ENCODE peak calls at places on chromosomes 3 and 15, in ten cellular contexts. Z is astrocyte of the spinal cord, N is AG04450, P is thoracic aorta, I is omental fat pad, E is lung, J is HFFc6, U is chondrocyte, S is GM10248, G is fibroblast of mammary gland. B is an unnamed sample.
A peak's percentile ranks its signal among the peaks of the same experiment; 100 is the strongest.

GRCh38 chr15:99074446-99074845 is 30.4 kb upstream of the SYNM start:
- DNase-seq in N (no peak), Z (no peak), P (no peak), E (no peak), G (no peak), S (no peak), J (no peak), U (peak; percentile 12), I (no peak), B (no peak)

GRCh38 chr15:39204031-39204430 is 376.8 kb upstream of the THBS1 start:
- DNase-seq in Z (no peak), G (peak; percentile 41), S (no peak), J (peak; percentile 50), I (no peak), N (no peak), U (no peak), P (no peak), E (no peak), B (no peak)

GRCh38 chr15:58065445-58066041 is at the start of gene ALDH1A2:
- DNase-seq in N (no peak), Z (no peak), I (peak; percentile 29), U (peak; percentile 50), G (no peak), J (no peak), E (no peak), S (peak; percentile 10), P (no peak), B (no peak)

GRCh38 chr3:108006077-108006675 is 84.7 kb downstream of the CD47 start:
- DNase-seq in Z (no peak), G (no peak), S (no peak), E (peak; percentile 53), N (no peak), I (no peak), P (no peak), U (no peak), J (no peak), B (no peak)

GRCh38 chr3:194675680-194676079 is 3.7 kb upstream of the LSG1 start:
- DNase-seq in E (no peak), U (no peak), I (no peak), G (peak; percentile 23), P (no peak), S (no peak), J (no peak), Z (no peak), N (no peak), B (no peak)

GRCh38 chr15:83559310-83559966 is 94.5 kb upstream of the ADAMTSL3 start:
- DNase-seq in I (no peak), U (no peak), P (no peak), N (peak; percentile 30), Z (peak; percentile 56), G (peak; percentile 73), E (peak; percentile 59), S (peak; percentile 68), J (peak; percentile 59), B (peak; percentile 65)

GRCh38 chr3:43852066-43852465 is 161.3 kb downstream of the ABHD5 start:
- DNase-seq in U (no peak), Z (peak; percentile 69), G (peak; percentile 54), S (no peak), J (peak; percentile 66), P (no peak), E (no peak), N (peak; percentile 48), I (no peak), B (no peak)

GRCh38 chr3:30970183-30970582 is 75.7 kb upstream of the GADL1 start:
- DNase-seq in E (no peak), J (peak; percentile 4), U (no peak), Z (no peak), I (no peak), N (no peak), S (no peak), G (peak; percentile 16), P (no peak), B (no peak)

GRCh38 chr15:67927501-67928156 is 87.8 kb upstream of the RNU6-1 start:
- DNase-seq in S (no peak), U (no peak), I (no peak), G (peak; percentile 44), N (peak; percentile 92), P (peak; percentile 68), E (peak; percentile 92), J (peak; percentile 92), Z (peak; percentile 90), B (no peak)

GRCh38 chr15:97930230-97930629 is 30.3 kb upstream of the ARRDC4 start:
- DNase-seq in S (no peak), N (no peak), I (no peak), G (no peak), E (no peak), U (no peak), Z (no peak), P (no peak), J (no peak), B (no peak)

GRCh38 chr3:152738656-152739055 is 96.3 kb upstream of the P2RY1 start:
- DNase-seq in P (no peak), I (no peak), Z (peak; percentile 39), J (no peak), E (no peak), S (no peak), U (no peak), N (no peak), G (peak; percentile 58), B (peak; percentile 8)

GRCh38 chr15:51191072-51191665 is 96.5 kb upstream of the TNFAIP8L3 start:
- DNase-seq in G (no peak), S (no peak), U (no peak), I (no peak), N (no peak), J (no peak), E (no peak), P (no peak), Z (no peak), B (no peak)

GRCh38 chr3:43773273-43774104 is 82.8 kb downstream of the ABHD5 start:
- DNase-seq in P (no peak), G (no peak), E (no peak), N (no peak), Z (no peak), S (no peak), J (no peak), U (no peak), I (no peak), B (no peak)

GRCh38 chr15:75573643-75574384 is 5.3 kb downstream of the PTPN9 start:
- DNase-seq in N (no peak), U (no peak), Z (no peak), G (no peak), E (no peak), S (no peak), P (no peak), J (no peak), I (no peak), B (no peak)

GRCh38 chr15:87733005-87733404 is 523.5 kb downstream of the NTRK3 start:
- DNase-seq in J (no peak), P (no peak), E (no peak), I (no peak), N (no peak), Z (peak; percentile 19), U (no peak), S (no peak), G (no peak), B (no peak)

GRCh38 chr3:126927846-126928245 is 55.1 kb upstream of the PLXNA1 start:
- DNase-seq in Z (peak; percentile 59), I (no peak), S (no peak), J (peak; percentile 31), U (no peak), G (no peak), E (no peak), P (no peak), N (no peak), B (no peak)

GRCh38 chr3:193563999-193564398 is 9.3 kb upstream of the ATP13A4 start:
- DNase-seq in I (no peak), P (no peak), E (peak; percentile 42), Z (no peak), G (no peak), U (no peak), J (no peak), N (no peak), S (no peak), B (no peak)
- TF ChIP-seq CTCF in I (no peak), P (no peak), E (no peak), Z (no peak), G (peak; percentile 7), U (peak; percentile 24), J (peak; percentile 38), N (no peak), S (no peak), B (peak; percentile 6)

DNA sequence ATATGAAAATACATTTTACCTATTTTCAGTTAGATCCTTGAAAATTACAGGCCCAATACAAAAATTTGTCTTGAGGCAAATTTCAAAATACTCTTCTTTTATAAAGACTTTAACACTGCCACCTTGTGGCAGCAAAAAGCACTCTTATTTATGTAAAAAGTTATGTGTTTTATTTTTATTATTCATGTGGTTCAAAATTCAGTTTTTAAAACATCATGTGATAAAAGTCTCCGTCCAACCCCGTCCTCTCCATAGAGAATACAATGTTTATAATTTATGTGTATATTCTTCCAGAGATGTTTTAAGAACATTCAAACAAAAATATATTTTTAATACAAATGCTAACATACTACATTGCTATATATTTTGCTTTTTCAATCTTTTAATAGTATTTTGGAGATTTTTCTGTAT is 36.9 kb upstream of the TRIM59 start:
- DNase-seq in U (no peak), S (peak; percentile 30), N (no peak), P (no peak), J (peak; percentile 44), I (no peak), G (peak; percentile 67), E (no peak), Z (peak; percentile 74), B (no peak)
- TF ChIP-seq CTCF in U (peak; percentile 95), S (peak; percentile 46), N (peak; percentile 54), P (peak; percentile 47), J (peak; percentile 94), I (no peak), G (peak; percentile 52), E (no peak), Z (peak; percentile 34), B (peak; percentile 12)

GRCh38 chr15:53976844-53977392 is 1.3 kb upstream of the UNC13C start:
- DNase-seq in U (no peak), N (no peak), Z (no peak), S (no peak), I (no peak), P (no peak), E (no peak), G (no peak), J (no peak), B (no peak)
- TF ChIP-seq CTCF in U (peak; percentile 66), N (no peak), Z (no peak), S (no peak), I (no peak), P (peak; percentile 58), E (no peak), G (no peak), J (no peak), B (no peak)

DNA sequence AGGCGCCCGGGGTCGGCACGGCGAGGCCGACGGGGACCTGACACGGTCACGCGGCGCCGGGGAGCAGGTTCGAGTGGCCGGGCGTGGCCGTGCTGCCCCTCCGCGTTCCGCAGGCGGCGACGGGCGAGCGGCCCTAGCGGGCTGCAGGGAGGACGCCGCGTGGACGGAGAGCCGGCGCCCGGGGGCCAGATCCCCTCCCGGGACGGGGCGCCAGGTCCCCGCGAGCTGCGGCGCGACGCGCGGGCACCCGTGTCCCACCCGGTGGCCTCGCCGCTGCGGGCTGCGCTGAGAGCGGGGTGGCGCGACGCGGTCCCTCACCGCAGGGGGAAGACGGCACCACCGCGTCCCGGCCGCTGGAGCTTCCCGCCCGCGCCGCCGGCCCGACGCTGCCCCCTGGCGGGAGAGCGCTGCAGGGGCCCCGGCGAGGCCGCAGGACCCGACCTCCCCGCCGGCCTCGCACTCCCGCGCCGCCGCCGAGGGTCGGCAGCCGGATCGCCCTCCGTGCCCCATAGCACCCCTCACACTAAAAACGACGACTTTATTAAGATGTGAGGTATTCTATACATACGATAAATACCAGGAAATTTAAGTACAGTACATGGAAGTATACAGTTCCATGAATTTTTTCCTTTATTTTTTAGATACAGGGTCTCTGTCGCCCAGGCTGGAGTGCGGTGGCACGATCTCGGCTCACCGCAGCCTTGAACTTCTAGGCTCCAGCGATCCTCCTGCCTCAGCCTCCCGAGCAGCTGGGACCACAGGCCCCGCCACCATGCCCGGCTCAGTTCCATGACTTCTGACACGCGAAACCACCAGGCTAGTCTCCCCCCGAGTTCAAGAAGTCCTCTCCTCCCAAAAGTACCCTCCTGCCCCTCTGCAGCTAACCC is 1.3 kb upstream of the PIGZ start:
- DNase-seq in J (no peak), U (no peak), Z (peak; percentile 29), G (peak; percentile 32), P (no peak), I (no peak), S (peak; percentile 89), E (peak; percentile 48), N (no peak), B (peak; percentile 95)
- TF ChIP-seq CTCF in J (peak; percentile 89), U (peak; percentile 84), Z (peak; percentile 51), G (no peak), P (peak; percentile 64), I (peak; percentile 66), S (peak; percentile 95), E (peak; percentile 82), N (no peak), B (peak; percentile 92)